ENCODE peak calls at places on chromosomes 7 and 10, in five cellular contexts. One of them, this sample, is unnamed.

GRCh38 chr10:74380780-74381179 is 229.8 kb downstream of the ADK start:
- DNase-seq in CD8-positive, alpha-beta memory T cell: no peak
- DNase-seq in aorta: no peak
- DNase-seq in CD4-positive, CD25-positive, alpha-beta regulatory T cell: no peak
- DNase-seq in adrenal gland: no peak
- DNase-seq in this sample: no peak

GRCh38 chr10:70404036-70404905 is at the start of gene EIF4EBP2:
- DNase-seq in CD8-positive, alpha-beta memory T cell: peak; percentile 99
- DNase-seq in adrenal gland: peak; percentile 99
- DNase-seq in aorta: peak; percentile 98
- DNase-seq in CD4-positive, CD25-positive, alpha-beta regulatory T cell: peak; percentile 97
- DNase-seq in this sample: peak; percentile 97

GRCh38 chr10:92419740-92420553 is 129.0 kb downstream of the MARCHF5 start:
- DNase-seq in adrenal gland: peak; percentile 59
- DNase-seq in CD8-positive, alpha-beta memory T cell: no peak
- DNase-seq in CD4-positive, CD25-positive, alpha-beta regulatory T cell: peak; percentile 17
- DNase-seq in aorta: peak; percentile 67
- DNase-seq in this sample: no peak

GRCh38 chr7:23907012-23907411 is 197.0 kb downstream of the STK31 start:
- DNase-seq in CD8-positive, alpha-beta memory T cell: no peak
- DNase-seq in aorta: no peak
- DNase-seq in CD4-positive, CD25-positive, alpha-beta regulatory T cell: no peak
- DNase-seq in adrenal gland: no peak
- DNase-seq in this sample: no peak

GRCh38 chr7:156504006-156504405 is 136.6 kb upstream of the RNF32 start:
- DNase-seq in CD8-positive, alpha-beta memory T cell: no peak
- DNase-seq in adrenal gland: no peak
- DNase-seq in CD4-positive, CD25-positive, alpha-beta regulatory T cell: no peak
- DNase-seq in aorta: no peak
- DNase-seq in this sample: no peak

GRCh38 chr7:41887446-41887845 is 184.6 kb upstream of the INHBA start:
- DNase-seq in CD8-positive, alpha-beta memory T cell: no peak
- DNase-seq in CD4-positive, CD25-positive, alpha-beta regulatory T cell: no peak
- DNase-seq in adrenal gland: no peak
- DNase-seq in aorta: no peak
- DNase-seq in this sample: no peak

GRCh38 chr7:70660154-70660818 is 471.7 kb upstream of the GALNT17 start:
- DNase-seq in CD4-positive, CD25-positive, alpha-beta regulatory T cell: no peak
- DNase-seq in adrenal gland: no peak
- DNase-seq in CD8-positive, alpha-beta memory T cell: peak; percentile 47
- DNase-seq in aorta: no peak
- DNase-seq in this sample: no peak

GRCh38 chr10:69088801-69089501 is 1.0 kb downstream of the SRGN start:
- DNase-seq in CD8-positive, alpha-beta memory T cell: no peak
- DNase-seq in aorta: no peak
- DNase-seq in adrenal gland: no peak
- DNase-seq in CD4-positive, CD25-positive, alpha-beta regulatory T cell: peak; percentile 89
- DNase-seq in this sample: no peak

GRCh38 chr7:157685430-157686284 is 348.9 kb downstream of the DNAJB6 start:
- DNase-seq in CD4-positive, CD25-positive, alpha-beta regulatory T cell: no peak
- DNase-seq in aorta: no peak
- DNase-seq in CD8-positive, alpha-beta memory T cell: no peak
- DNase-seq in adrenal gland: no peak
- DNase-seq in this sample: no peak

GRCh38 chr7:77830649-77831355 is 32.2 kb downstream of the PHTF2 start:
- DNase-seq in aorta: no peak
- DNase-seq in adrenal gland: no peak
- DNase-seq in CD8-positive, alpha-beta memory T cell: no peak
- DNase-seq in CD4-positive, CD25-positive, alpha-beta regulatory T cell: peak; percentile 29
- DNase-seq in this sample: no peak

GRCh38 chr10:3528823-3529222 is 256.2 kb downstream of the KLF6 start:
- DNase-seq in aorta: no peak
- DNase-seq in CD8-positive, alpha-beta memory T cell: no peak
- DNase-seq in CD4-positive, CD25-positive, alpha-beta regulatory T cell: no peak
- DNase-seq in adrenal gland: no peak
- DNase-seq in this sample: no peak

GRCh38 chr10:4283841-4284610 is 499.0 kb upstream of the KLF6 start:
- DNase-seq in CD4-positive, CD25-positive, alpha-beta regulatory T cell: no peak
- DNase-seq in aorta: peak; percentile 69
- DNase-seq in CD8-positive, alpha-beta memory T cell: no peak
- DNase-seq in adrenal gland: peak; percentile 75
- DNase-seq in this sample: no peak

GRCh38 chr10:119406137-119406536 is 136.4 kb downstream of the RGS10 start:
- DNase-seq in adrenal gland: no peak
- DNase-seq in CD4-positive, CD25-positive, alpha-beta regulatory T cell: no peak
- DNase-seq in aorta: no peak
- DNase-seq in CD8-positive, alpha-beta memory T cell: no peak
- DNase-seq in this sample: no peak

GRCh38 chr10:119405505-119405807 is 137.1 kb downstream of the RGS10 start:
- DNase-seq in CD8-positive, alpha-beta memory T cell: no peak
- DNase-seq in adrenal gland: no peak
- DNase-seq in CD4-positive, CD25-positive, alpha-beta regulatory T cell: no peak
- DNase-seq in aorta: no peak
- DNase-seq in this sample: no peak

GRCh38 chr10:119408969-119409371 is 133.5 kb downstream of the RGS10 start:
- DNase-seq in aorta: no peak
- DNase-seq in CD4-positive, CD25-positive, alpha-beta regulatory T cell: no peak
- DNase-seq in CD8-positive, alpha-beta memory T cell: no peak
- DNase-seq in adrenal gland: no peak
- DNase-seq in this sample: no peak

GRCh38 chr10:119408072-119408471 is 134.4 kb downstream of the RGS10 start:
- DNase-seq in aorta: no peak
- DNase-seq in CD8-positive, alpha-beta memory T cell: no peak
- DNase-seq in CD4-positive, CD25-positive, alpha-beta regulatory T cell: peak; percentile 17
- DNase-seq in adrenal gland: no peak
- DNase-seq in this sample: no peak

GRCh38 chr10:119406888-119407777 is 135.4 kb downstream of the RGS10 start:
- DNase-seq in CD4-positive, CD25-positive, alpha-beta regulatory T cell: no peak
- DNase-seq in aorta: no peak
- DNase-seq in CD8-positive, alpha-beta memory T cell: no peak
- DNase-seq in adrenal gland: no peak
- DNase-seq in this sample: no peak
- H3K4me3 ChIP-seq in CD4-positive, CD25-positive, alpha-beta regulatory T cell: no peak overlapping the region
- H3K4me3 ChIP-seq in aorta: no peak overlapping the region
- H3K4me3 ChIP-seq in CD8-positive, alpha-beta memory T cell: no peak overlapping the region
- H3K4me3 ChIP-seq in adrenal gland: no peak overlapping the region
- H3K4me3 ChIP-seq in this sample: no peak overlapping the region

DNA sequence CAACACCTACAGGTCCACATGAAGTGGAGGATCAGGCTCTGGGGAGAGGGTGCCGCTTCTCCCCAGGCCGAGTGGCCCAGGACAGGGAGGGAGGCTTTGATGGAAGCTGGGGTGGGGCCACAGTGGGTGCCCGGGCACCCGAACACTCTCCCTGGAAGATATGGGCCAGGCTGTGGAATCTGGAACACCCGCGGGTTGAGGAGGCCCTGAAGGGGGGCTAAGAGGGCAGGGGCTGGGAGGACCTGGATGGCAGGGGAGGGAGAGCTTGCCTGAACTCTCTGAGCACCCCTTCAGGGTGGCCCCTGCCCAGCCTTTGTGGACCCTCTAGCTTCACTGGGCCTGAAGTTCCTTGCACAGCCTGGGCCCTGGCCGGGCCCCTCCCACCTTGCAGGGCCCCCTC is 4.5 kb upstream of the NKX6-2 start:
- DNase-seq in CD4-positive, CD25-positive, alpha-beta regulatory T cell: no peak
- DNase-seq in aorta: no peak
- DNase-seq in adrenal gland: no peak
- DNase-seq in CD8-positive, alpha-beta memory T cell: no peak
- DNase-seq in this sample: no peak
- H3K27me3 ChIP-seq in CD4-positive, CD25-positive, alpha-beta regulatory T cell: no peaks in the 10 kb centered on the region
- H3K27me3 ChIP-seq in aorta: no peaks in the 10 kb centered on the region
- H3K27me3 ChIP-seq in adrenal gland: peaks cover 41% of the 10 kb centered on the region
- H3K27me3 ChIP-seq in CD8-positive, alpha-beta memory T cell: no peaks in the 10 kb centered on the region
- H3K27me3 ChIP-seq in this sample: peaks cover 79% of the 10 kb centered on the region

DNA sequence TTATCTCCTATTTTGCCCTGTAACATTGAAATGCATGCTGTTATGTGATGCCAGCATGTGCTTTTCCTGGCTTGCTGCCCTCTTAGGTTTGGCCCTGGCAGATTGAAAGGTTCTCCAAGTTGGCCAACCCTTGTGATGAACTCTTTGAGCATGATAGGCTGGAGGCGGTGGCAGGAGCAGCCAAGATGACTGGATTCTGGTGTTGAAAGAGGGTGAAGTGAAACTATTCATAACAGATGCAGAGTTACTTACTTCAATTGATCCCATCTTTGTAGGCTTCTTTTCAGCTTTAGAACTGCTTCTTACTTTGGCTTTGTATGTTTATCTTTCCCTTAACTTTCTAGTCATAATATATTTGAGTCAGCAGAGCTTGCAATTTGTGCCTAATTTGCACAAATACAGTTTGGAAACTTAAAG is 57.6 kb downstream of the BICC1 start:
- DNase-seq in CD8-positive, alpha-beta memory T cell: no peak
- DNase-seq in adrenal gland: no peak
- DNase-seq in CD4-positive, CD25-positive, alpha-beta regulatory T cell: no peak
- DNase-seq in aorta: peak; percentile 55
- DNase-seq in this sample: no peak
- H3K4me1 ChIP-seq in CD8-positive, alpha-beta memory T cell: no peaks in the 10 kb centered on the region
- H3K4me1 ChIP-seq in adrenal gland: peaks cover 1% of the 10 kb centered on the region
- H3K4me1 ChIP-seq in CD4-positive, CD25-positive, alpha-beta regulatory T cell: no peaks in the 10 kb centered on the region
- H3K4me1 ChIP-seq in aorta: peaks cover 12% of the 10 kb centered on the region
- H3K4me1 ChIP-seq in this sample: peaks cover 3% of the 10 kb centered on the region

GRCh38 chr10:102505462-102506115 is 1.8 kb downstream of the SUFU start:
- DNase-seq in adrenal gland: no peak
- DNase-seq in aorta: no peak
- DNase-seq in CD8-positive, alpha-beta memory T cell: no peak
- DNase-seq in CD4-positive, CD25-positive, alpha-beta regulatory T cell: no peak
- DNase-seq in this sample: no peak
- H3K4me3 ChIP-seq in adrenal gland: no peak overlapping the region
- H3K4me3 ChIP-seq in aorta: no peak overlapping the region
- H3K4me3 ChIP-seq in CD8-positive, alpha-beta memory T cell: no peak overlapping the region
- H3K4me3 ChIP-seq in CD4-positive, CD25-positive, alpha-beta regulatory T cell: peak overlapping the region; percentile 87
- H3K4me3 ChIP-seq in this sample: peak overlapping the region; percentile 90

GRCh38 chr10:7720478-7720877 is 17.4 kb downstream of the ITIH2 start:
- DNase-seq in adrenal gland: no peak
- DNase-seq in CD4-positive, CD25-positive, alpha-beta regulatory T cell: no peak
- DNase-seq in CD8-positive, alpha-beta memory T cell: no peak
- DNase-seq in aorta: no peak
- DNase-seq in this sample: no peak
- H3K27me3 ChIP-seq in adrenal gland: no peaks in the 10 kb centered on the region
- H3K27me3 ChIP-seq in CD4-positive, CD25-positive, alpha-beta regulatory T cell: peaks cover 5% of the 10 kb centered on the region
- H3K27me3 ChIP-seq in CD8-positive, alpha-beta memory T cell: no peaks in the 10 kb centered on the region
- H3K27me3 ChIP-seq in aorta: no peaks in the 10 kb centered on the region
- H3K27me3 ChIP-seq in this sample: peaks cover 38% of the 10 kb centered on the region